ENCODE peak calls at places on chromosome 3, in seven cellular contexts. U, V, L, M, X, T and P are unnamed samples.

GRCh38 chr3:135325096-135325495 is 530.0 kb downstream of the EPHB1 start:
- DNase-seq in T (no peak), V (peak), M (peak), U (peak), L (no peak), X (no peak), P (no peak)

GRCh38 chr3:12875857-12876451 is 34.6 kb upstream of the RPL32 start:
- DNase-seq in U (peak), L (no peak), X (no peak), M (peak), V (peak), T (peak), P (peak)

GRCh38 chr3:43735618-43736017 is 44.9 kb downstream of the ABHD5 start:
- DNase-seq in M (peak), X (no peak), L (no peak), T (no peak), U (no peak), V (no peak), P (no peak)

GRCh38 chr3:58575986-58576652 is 1.1 kb downstream of the FAM107A start:
- DNase-seq in U (peak), L (peak), M (no peak), X (peak), V (no peak), T (no peak), P (no peak)

GRCh38 chr3:186467969-186468368 is 76.2 kb downstream of the CRYGS start:
- DNase-seq in M (no peak), T (no peak), L (no peak), U (no peak), V (no peak), X (no peak), P (no peak)

GRCh38 chr3:188432826-188433525 is 279.0 kb downstream of the LPP start:
- DNase-seq in V (peak), L (no peak), M (no peak), X (peak), U (peak), T (peak), P (no peak)

GRCh38 chr3:31421280-31422048 is 111.3 kb upstream of the STT3B start:
- DNase-seq in L (no peak), X (no peak), T (no peak), U (no peak), V (no peak), M (no peak), P (no peak)

GRCh38 chr3:21042184-21042583 is 708.8 kb downstream of the ZNF385D start:
- DNase-seq in M (no peak), L (no peak), V (no peak), X (no peak), T (no peak), U (no peak), P (no peak)

GRCh38 chr3:66196633-66197032 is 24.2 kb upstream of the SLC25A26 start:
- DNase-seq in M (no peak), L (no peak), U (no peak), T (no peak), X (no peak), V (no peak), P (no peak)

GRCh38 chr3:5489536-5489935 is 302.0 kb downstream of the EDEM1 start:
- DNase-seq in V (no peak), X (no peak), M (no peak), U (no peak), L (no peak), T (no peak), P (no peak)

GRCh38 chr3:107271787-107272387 is 105.4 kb upstream of the CCDC54 start:
- DNase-seq in M (no peak), L (no peak), X (no peak), T (no peak), U (no peak), V (no peak), P (peak)

GRCh38 chr3:101824691-101825090 is 24.6 kb upstream of the NFKBIZ start:
- DNase-seq in M (no peak), X (no peak), T (no peak), L (no peak), V (no peak), U (no peak), P (no peak)

GRCh38 chr3:126883241-126883640 is 99.7 kb upstream of the PLXNA1 start:
- DNase-seq in M (no peak), T (no peak), X (no peak), U (peak), V (no peak), L (no peak), P (no peak)

GRCh38 chr3:167837430-167837829 is 101.9 kb downstream of the SERPINI1 start:
- DNase-seq in M (no peak), U (no peak), L (no peak), T (no peak), V (no peak), X (no peak), P (peak)

GRCh38 chr3:123344175-123344908 is 104.5 kb downstream of the ADCY5 start:
- DNase-seq in V (no peak), U (no peak), L (peak), X (no peak), T (no peak), M (no peak), P (no peak)

GRCh38 chr3:192795021-192795420 is 67.7 kb upstream of the FGF12 start:
- DNase-seq in X (no peak), T (no peak), V (no peak), U (no peak), M (no peak), L (no peak), P (no peak)

GRCh38 chr3:130779031-130779430 is 32.4 kb upstream of the PIK3R4 start:
- DNase-seq in X (no peak), M (no peak), T (no peak), U (no peak), L (no peak), V (no peak), P (no peak)

GRCh38 chr3:106007512-106007911 is 138.7 kb upstream of the CBLB start:
- DNase-seq in T (no peak), M (no peak), U (no peak), V (no peak), L (no peak), X (no peak), P (no peak)

DNA sequence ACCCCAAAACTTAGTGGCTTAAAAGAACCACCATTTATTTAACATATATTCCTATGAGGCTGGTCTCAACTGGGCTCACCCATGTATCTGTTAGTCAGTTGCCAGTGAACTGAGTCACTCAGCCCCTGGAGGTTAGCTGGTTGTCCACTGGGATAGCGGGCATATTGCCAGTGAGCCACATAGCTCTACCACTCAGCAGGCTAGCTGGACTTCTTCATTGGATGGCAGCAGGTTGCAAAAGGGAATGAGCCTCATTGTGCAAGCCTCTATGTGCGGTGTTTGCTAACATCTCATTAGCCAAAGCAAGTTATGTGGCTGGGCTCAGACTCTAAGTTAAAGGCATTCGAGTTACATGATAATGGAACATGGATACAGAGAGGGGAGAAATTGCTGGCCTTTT is 8.5 kb downstream of the BTD start:
- DNase-seq in X (peak), U (peak), V (peak), L (no peak), M (no peak), T (no peak), P (peak)
- TF ChIP-seq POLR2A in X (no peak), U (no peak), V (no peak), L (no peak), M (no peak), T (no peak), P (no peak)

GRCh38 chr3:138833908-138834358 is 795 bp downstream of the PIK3CB start:
- DNase-seq in T (no peak), V (no peak), X (no peak), U (peak), L (no peak), M (no peak), P (peak)

GRCh38 chr3:138835177-138835757 is 539 bp upstream of the PIK3CB start:
- DNase-seq in L (no peak), M (no peak), X (no peak), U (no peak), V (no peak), T (no peak), P (no peak)

GRCh38 chr3:138829097-138829496 is 5.6 kb downstream of the PIK3CB start:
- DNase-seq in X (no peak), M (no peak), L (no peak), U (no peak), T (no peak), V (no peak), P (no peak)

GRCh38 chr3:138829886-138830510 is 4.7 kb downstream of the PIK3CB start:
- DNase-seq in M (no peak), U (no peak), L (no peak), X (no peak), T (no peak), V (no peak), P (no peak)

GRCh38 chr3:138834359-138835176 is at the start of gene PIK3CB:
- DNase-seq in X (peak), V (peak), U (peak), L (peak), T (peak), M (peak), P (peak)
- TF ChIP-seq POLR2A in X (peak), V (no peak), U (peak), L (peak), T (peak), M (peak), P (peak)

DNA sequence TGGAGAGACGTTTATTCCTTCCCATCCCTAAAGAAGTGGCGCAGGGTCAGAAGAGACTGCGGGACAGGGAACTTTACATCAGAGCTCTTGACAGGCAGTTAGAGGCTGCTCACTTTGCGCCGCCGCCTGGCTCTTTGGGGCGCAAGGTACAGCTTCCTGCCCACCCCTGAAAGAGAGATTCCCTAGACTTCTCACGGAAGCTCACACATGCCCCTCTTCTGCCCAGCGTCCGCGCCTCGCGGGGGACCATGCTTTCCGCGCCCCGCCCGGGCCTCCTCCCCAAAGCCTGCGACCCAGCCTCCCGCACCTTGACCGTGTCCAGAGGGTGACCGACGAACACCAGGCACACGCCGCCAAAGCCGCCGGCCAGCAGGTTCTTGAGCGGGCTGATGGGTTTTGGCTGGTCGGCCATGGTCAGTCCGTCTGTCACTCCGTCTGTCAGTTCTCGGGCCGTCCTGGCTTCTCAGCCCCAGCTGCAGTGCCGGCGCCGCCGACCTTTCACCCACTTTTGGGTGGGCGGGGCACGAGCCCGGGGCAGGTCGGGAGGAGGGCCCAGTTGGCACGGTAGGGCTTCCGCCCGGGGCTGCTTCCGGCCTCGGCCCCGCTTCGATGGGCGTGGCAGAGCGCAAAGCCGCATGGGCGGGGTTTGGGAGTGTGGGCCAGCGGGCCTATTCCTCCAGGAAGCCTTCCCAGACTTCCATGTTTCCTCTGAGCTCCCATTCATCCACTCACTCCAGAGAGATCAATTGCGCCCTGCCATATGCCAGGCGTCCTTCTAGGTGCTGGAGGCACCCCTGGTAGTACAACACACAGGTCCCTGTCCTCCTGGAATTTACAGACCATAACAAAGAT is at the start of gene SLC25A20:
- DNase-seq in U (peak), L (peak), V (peak), T (peak), M (peak), X (peak), P (peak)
- TF ChIP-seq POLR2A in U (no peak), L (no peak), V (no peak), T (peak), M (peak), X (peak), P (peak)

GRCh38 chr3:15102256-15102655 is 3.3 kb upstream of the RBSN start:
- DNase-seq in L (peak), U (peak), V (peak), T (no peak), X (peak), M (peak), P (no peak)
- TF ChIP-seq POLR2A in L (no peak), U (no peak), V (no peak), T (no peak), X (no peak), M (no peak), P (peak)

GRCh38 chr3:150388468-150389418 is 19.4 kb upstream of the TSC22D2 start:
- DNase-seq in X (no peak), T (no peak), U (no peak), V (no peak), L (no peak), M (no peak), P (no peak)

GRCh38 chr3:150379469-150379868 is 28.6 kb upstream of the TSC22D2 start:
- DNase-seq in X (no peak), M (no peak), V (no peak), T (no peak), U (no peak), L (no peak), P (no peak)

DNA sequence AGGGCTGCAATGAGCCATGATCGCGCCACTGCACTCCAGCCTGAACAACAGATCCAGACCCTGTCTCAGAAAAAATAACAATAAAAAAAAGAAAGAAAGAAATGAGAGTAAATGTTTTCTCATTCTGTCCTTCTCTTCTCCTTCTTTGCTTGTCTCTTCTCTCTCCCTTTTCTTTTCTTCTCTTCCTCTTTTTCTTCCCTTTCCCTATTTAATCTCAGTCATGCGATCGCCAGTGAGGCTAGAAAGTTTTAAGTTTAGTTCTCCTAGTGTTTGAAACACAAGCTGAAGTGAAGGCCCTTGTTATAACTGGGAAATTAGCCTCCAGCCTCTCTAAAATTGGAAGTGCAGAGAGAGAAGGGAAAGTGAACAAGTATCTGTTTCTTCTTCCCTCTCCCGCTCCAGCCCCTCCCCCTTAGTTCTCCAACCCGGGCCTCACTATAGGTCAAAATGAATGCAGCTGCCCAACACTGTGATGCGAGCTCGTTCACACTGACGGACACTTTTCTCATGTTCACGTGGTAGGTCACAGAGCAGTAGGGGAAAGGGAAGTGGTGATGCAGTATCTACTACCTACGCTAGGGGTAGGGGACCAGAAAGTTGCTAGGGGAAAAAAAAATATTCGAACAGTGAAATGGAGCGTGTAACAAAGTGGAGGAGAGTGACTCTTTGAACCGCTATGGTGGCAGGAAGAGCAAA is 23.4 kb upstream of the TSC22D2 start:
- DNase-seq in M (peak), U (peak), L (peak), X (no peak), V (no peak), T (peak), P (peak)
- TF ChIP-seq POLR2A in M (no peak), U (no peak), L (no peak), X (no peak), V (no peak), T (no peak), P (no peak)

DNA sequence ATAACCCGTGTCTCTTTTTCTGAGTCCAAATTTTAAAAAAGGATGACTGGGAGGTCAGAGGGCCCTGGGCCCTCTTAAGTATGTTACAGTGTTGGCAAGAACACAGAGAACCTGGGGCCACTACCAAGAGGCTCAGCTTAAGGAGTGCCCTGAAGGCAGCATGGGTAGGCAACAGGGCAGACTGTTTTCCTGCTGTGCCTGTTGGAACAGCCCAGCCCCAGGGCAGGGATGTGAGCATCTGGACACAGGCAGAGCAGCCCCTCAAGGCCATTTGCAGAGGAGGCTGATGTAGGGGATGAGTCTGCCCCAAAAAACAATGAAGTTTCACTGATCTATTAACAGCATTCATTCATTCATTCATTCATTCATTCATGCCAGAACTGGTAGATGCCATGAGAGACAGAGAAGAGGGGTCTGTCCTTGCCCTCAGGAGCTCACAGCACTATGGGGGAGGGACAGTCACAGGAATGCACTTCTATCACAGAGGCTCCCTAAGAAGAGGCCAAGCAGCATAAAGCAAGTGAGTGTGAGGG is 2.2 kb upstream of the LTF start:
- DNase-seq in T (no peak), V (no peak), U (no peak), M (no peak), L (no peak), X (no peak), P (no peak)
- TF ChIP-seq POLR2A in T (no peak), V (no peak), U (no peak), M (no peak), L (no peak), X (no peak), P (no peak)

DNA sequence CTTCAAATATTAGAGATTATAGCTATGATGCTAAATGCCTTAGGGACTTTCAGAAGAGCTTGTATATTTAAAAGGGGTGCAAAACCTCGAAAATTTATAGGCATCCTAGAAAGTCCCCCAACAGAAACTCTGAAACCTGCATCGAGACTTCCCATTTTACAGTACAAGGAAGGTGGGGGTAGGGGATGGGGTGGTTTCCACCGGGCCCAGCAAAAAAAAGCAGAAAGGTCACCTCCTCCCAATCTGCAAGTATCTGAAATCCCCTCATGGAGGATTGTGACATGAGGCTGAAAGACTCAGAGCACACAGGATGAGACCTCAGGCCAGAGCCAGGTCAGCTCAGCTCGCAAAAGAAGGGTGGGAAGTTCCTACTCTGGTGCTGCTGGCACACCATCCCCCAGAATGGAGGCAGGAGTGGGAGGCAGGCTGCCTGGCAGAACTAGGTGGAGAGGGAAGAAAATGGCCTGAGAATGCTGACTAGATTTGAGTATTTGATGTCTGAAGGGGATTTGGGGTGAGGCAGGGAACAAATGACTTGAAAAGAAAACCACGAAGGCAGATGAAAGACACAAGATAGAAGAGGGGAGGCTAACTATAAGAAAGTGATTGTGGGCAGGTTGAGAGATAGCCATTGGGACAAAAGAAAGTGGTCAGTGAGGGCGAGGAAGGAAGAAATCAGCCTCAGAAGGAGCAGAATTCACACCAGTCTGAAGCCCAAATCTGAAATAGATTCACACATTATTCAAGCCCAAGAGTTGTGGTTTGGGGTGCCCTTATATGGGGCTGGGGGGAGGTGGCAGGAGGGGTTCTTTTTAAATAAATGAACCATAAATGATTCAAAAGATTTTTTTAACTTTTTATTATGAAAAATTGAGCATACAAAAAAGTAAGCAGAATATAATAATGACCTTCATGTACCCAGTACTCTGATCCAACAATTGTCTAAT is 22.5 kb upstream of the TSC22D2 start:
- DNase-seq in X (no peak), U (no peak), M (no peak), L (no peak), V (no peak), T (no peak), P (no peak)
- TF ChIP-seq POLR2A in X (no peak), U (no peak), M (no peak), L (no peak), V (no peak), T (no peak), P (no peak)

DNA sequence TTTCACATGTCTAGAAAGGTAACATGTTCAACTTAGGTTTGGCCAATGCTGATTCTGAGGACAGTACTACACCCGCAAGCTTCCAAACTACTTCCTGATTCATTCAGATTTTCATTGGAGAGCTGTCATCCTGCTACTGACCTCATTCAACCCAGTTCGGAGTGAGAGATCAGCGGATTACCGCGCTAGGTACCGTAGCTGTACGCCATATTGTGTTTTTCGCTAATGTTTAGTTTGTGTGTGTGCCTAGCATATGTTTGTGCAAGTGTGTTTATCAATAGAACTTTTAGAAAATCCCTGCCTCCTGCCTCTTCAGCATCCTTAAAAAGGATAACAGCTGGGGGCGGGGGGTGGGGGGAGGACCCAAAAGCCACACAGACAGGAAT is 1.1 kb downstream of the ZBTB20 start:
- DNase-seq in U (peak), M (peak), X (peak), T (peak), V (peak), L (no peak), P (peak)
- TF ChIP-seq POLR2A in U (no peak), M (peak), X (no peak), T (peak), V (no peak), L (no peak), P (peak)

GRCh38 chr3:85189731-85190130 is 230.9 kb downstream of the CADM2 start:
- DNase-seq in M (no peak), L (no peak), U (no peak), V (no peak), T (no peak), X (no peak), P (no peak)
- TF ChIP-seq POLR2A in M (no peak), L (no peak), U (no peak), V (no peak), T (no peak), X (no peak), P (no peak)